ENCODE peak calls at places on chromosomes 16 and 17, in nine cellular contexts. Q is heart right ventricle, L is nephron progenitor cell, X is body of pancreas, F is stomach, K is AG10803, H is ascending aorta, A is PC-9, U is GM23338. S is an unnamed sample.

GRCh38 chr16:82504811-82505210 is 122.0 kb upstream of the CDH13 start:
- DNase-seq in A (no peak), X (no peak), Q (no peak), F (no peak), H (no peak), U (no peak), K (no peak), L (no peak), S (no peak)

GRCh38 chr17:64245218-64246145 is 17.6 kb downstream of the TEX2 start:
- DNase-seq in X (no peak), A (no peak), F (no peak), K (no peak), Q (no peak), L (no peak), H (no peak), U (no peak), S (no peak)

GRCh38 chr16:24758373-24758772 is 28.9 kb downstream of the TNRC6A start:
- DNase-seq in L (no peak), H (no peak), U (no peak), Q (no peak), A (no peak), K (no peak), X (no peak), F (no peak), S (no peak)

GRCh38 chr17:69367298-69367697 is 40.4 kb upstream of the ABCA5 start:
- DNase-seq in H (no peak), F (no peak), A (no peak), L (no peak), Q (no peak), X (no peak), U (no peak), K (no peak), S (no peak)

GRCh38 chr17:36461330-36462110 is 25.0 kb upstream of the ZNHIT3 start:
- DNase-seq in Q (no peak), U (no peak), F (no peak), A (no peak), H (no peak), L (no peak), K (no peak), X (no peak), S (no peak)

GRCh38 chr16:57527610-57528360 is 8.6 kb downstream of the CCDC102A start:
- DNase-seq in H (no peak), Q (no peak), U (no peak), K (no peak), L (no peak), A (no peak), X (no peak), F (no peak), S (no peak)

GRCh38 chr17:17570207-17570797 is 21.2 kb downstream of the PEMT start:
- DNase-seq in F (peak), L (peak), A (peak), H (no peak), X (peak), Q (peak), K (no peak), U (peak), S (peak)

GRCh38 chr17:46202482-46202881 is 9.3 kb upstream of the KANSL1 start:
- DNase-seq in L (no peak), H (no peak), U (no peak), A (no peak), X (no peak), K (no peak), F (no peak), Q (no peak), S (no peak)

GRCh38 chr17:16352838-16353701 is at the start of gene CENPV:
- DNase-seq in A (peak), Q (peak), L (peak), H (peak), F (peak), X (peak), U (peak), K (peak), S (no peak)

GRCh38 chr16:3908951-3909437 is 28.5 kb upstream of the CREBBP start:
- DNase-seq in H (no peak), X (no peak), K (no peak), Q (no peak), U (peak), A (no peak), L (no peak), F (no peak), S (no peak)

GRCh38 chr16:83835972-83836566 is 28.3 kb downstream of the HSBP1 start:
- DNase-seq in L (no peak), Q (no peak), F (no peak), U (no peak), K (peak), A (no peak), X (no peak), H (no peak), S (peak)

GRCh38 chr17:79201536-79202227 is 127.1 kb downstream of the ENGASE start:
- DNase-seq in Q (no peak), L (no peak), A (no peak), U (no peak), K (peak), X (no peak), F (no peak), H (no peak), S (no peak)

GRCh38 chr16:25063865-25064264 is 47.7 kb upstream of the LCMT1 start:
- DNase-seq in K (peak), A (no peak), U (no peak), X (no peak), F (no peak), L (no peak), Q (no peak), H (no peak), S (no peak)

GRCh38 chr17:77252736-77253135 is 112.0 kb downstream of the SEC14L1 start:
- DNase-seq in A (no peak), F (no peak), H (no peak), U (no peak), Q (no peak), K (no peak), L (no peak), X (no peak), S (no peak)

GRCh38 chr16:68732068-68732680 is 4.9 kb upstream of the CDH1 start:
- DNase-seq in F (peak), L (no peak), A (peak), H (no peak), U (peak), K (no peak), Q (no peak), X (peak), S (no peak)

GRCh38 chr17:9824094-9824493 is 1.6 kb upstream of the GLP2R start:
- DNase-seq in K (no peak), Q (no peak), L (no peak), U (peak), A (no peak), X (no peak), H (no peak), F (no peak), S (no peak)
- TF ChIP-seq CTCF in K (no peak), Q (no peak), L (no peak), U (peak), A (peak), X (no peak), H (no peak), F (no peak), S (no peak)

GRCh38 chr16:81445143-81445922 is 725 bp downstream of the CMIP start:
- DNase-seq in L (peak), K (peak), X (peak), F (peak), U (peak), A (peak), H (no peak), Q (peak), S (no peak)
- TF ChIP-seq CTCF in L (no peak), K (peak), X (no peak), F (no peak), U (peak), A (no peak), H (no peak), Q (peak), S (no peak)

GRCh38 chr17:57109393-57110151 is 24.5 kb downstream of the AKAP1 start:
- DNase-seq in K (no peak), H (no peak), X (no peak), Q (peak), L (no peak), F (no peak), U (peak), A (no peak), S (no peak)
- TF ChIP-seq CTCF in K (no peak), H (peak), X (no peak), Q (peak), L (peak), F (no peak), U (peak), A (no peak), S (peak)

GRCh38 chr16:89374393-89374948 is 115.9 kb downstream of the ANKRD11 start:
- DNase-seq in X (no peak), K (no peak), L (peak), Q (no peak), F (no peak), H (no peak), A (no peak), U (peak), S (no peak)
- TF ChIP-seq CTCF in X (no peak), K (no peak), L (no peak), Q (peak), F (no peak), H (no peak), A (no peak), U (peak), S (no peak)

GRCh38 chr16:10978846-10979446 is 34.6 kb downstream of the CLEC16A start:
- DNase-seq in U (no peak), F (no peak), X (no peak), H (no peak), L (no peak), K (no peak), A (no peak), Q (no peak), S (no peak)
- TF ChIP-seq CTCF in U (no peak), F (no peak), X (no peak), H (no peak), L (no peak), K (no peak), A (no peak), Q (no peak), S (no peak)

GRCh38 chr16:78395035-78395434 is 295.6 kb downstream of the WWOX start:
- DNase-seq in A (no peak), F (no peak), X (no peak), K (no peak), U (no peak), H (no peak), Q (no peak), L (no peak), S (no peak)

GRCh38 chr16:78390828-78391227 is 291.4 kb downstream of the WWOX start:
- DNase-seq in F (no peak), H (no peak), X (no peak), L (no peak), U (no peak), K (no peak), A (no peak), Q (no peak), S (no peak)

GRCh38 chr16:78396673-78397072 is 297.2 kb downstream of the WWOX start:
- DNase-seq in K (no peak), H (no peak), X (no peak), F (no peak), A (no peak), Q (no peak), U (no peak), L (no peak), S (no peak)

GRCh38 chr16:78392585-78393195 is 293.2 kb downstream of the WWOX start:
- DNase-seq in H (no peak), K (no peak), Q (no peak), X (no peak), L (no peak), F (no peak), U (no peak), A (no peak), S (no peak)

DNA sequence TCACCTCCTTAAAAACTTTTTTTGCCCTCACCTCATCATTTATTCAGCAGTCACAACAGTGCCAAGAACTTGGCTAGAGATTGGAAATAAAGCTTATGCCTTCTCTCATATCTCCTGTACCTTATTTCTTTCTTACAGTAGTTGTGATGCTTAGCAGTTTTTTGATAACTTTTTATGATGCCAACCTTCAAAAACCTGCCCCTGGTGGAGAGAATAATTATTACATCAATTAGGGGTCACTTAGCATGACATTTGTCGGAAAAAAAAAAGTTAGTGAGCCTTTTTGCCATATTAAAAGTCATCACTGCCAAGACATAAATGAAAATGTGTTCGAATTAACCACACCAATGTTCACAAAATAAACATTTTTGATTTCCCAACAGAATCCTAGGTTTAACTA is 296.6 kb downstream of the WWOX start:
- DNase-seq in U (peak), H (no peak), L (no peak), F (no peak), K (no peak), Q (no peak), X (no peak), A (no peak), S (no peak)
- TF ChIP-seq CTCF in U (no peak), H (no peak), L (peak), F (peak), K (no peak), Q (peak), X (peak), A (peak), S (no peak)